ENCODE peak calls at places on chromosomes 3 and 15, in five cellular contexts. One of them, this sample, is unnamed.

GRCh38 chr3:125059488-125060245 is 3.9 kb upstream of the HEG1 start:
- DNase-seq in fibroblast of gingiva: no peak
- DNase-seq in stromal cell of bone marrow: no peak
- DNase-seq in GM03348: no peak
- DNase-seq in activated CD8-positive, alpha-beta memory T cell treated with anti-CD3 and anti-CD28 coated beads for 24 hours: no peak
- DNase-seq in this sample: no peak

GRCh38 chr15:68210821-68211655 is 5.9 kb upstream of the CALML4 start:
- DNase-seq in fibroblast of gingiva: peak
- DNase-seq in stromal cell of bone marrow: no peak
- DNase-seq in GM03348: peak
- DNase-seq in activated CD8-positive, alpha-beta memory T cell treated with anti-CD3 and anti-CD28 coated beads for 24 hours: peak
- DNase-seq in this sample: no peak

GRCh38 chr15:45642203-45642932 is 7.5 kb downstream of the SQOR start:
- DNase-seq in fibroblast of gingiva: peak
- DNase-seq in stromal cell of bone marrow: peak
- DNase-seq in GM03348: peak
- DNase-seq in activated CD8-positive, alpha-beta memory T cell treated with anti-CD3 and anti-CD28 coated beads for 24 hours: peak
- DNase-seq in this sample: no peak

GRCh38 chr3:11944052-11944673 is 60.0 kb upstream of the SYN2 start:
- DNase-seq in fibroblast of gingiva: peak
- DNase-seq in stromal cell of bone marrow: peak
- DNase-seq in GM03348: peak
- DNase-seq in activated CD8-positive, alpha-beta memory T cell treated with anti-CD3 and anti-CD28 coated beads for 24 hours: peak
- DNase-seq in this sample: no peak

GRCh38 chr3:57856675-57857074 is 100.6 kb downstream of the SLMAP start:
- DNase-seq in fibroblast of gingiva: peak
- DNase-seq in stromal cell of bone marrow: no peak
- DNase-seq in GM03348: no peak
- DNase-seq in activated CD8-positive, alpha-beta memory T cell treated with anti-CD3 and anti-CD28 coated beads for 24 hours: no peak
- DNase-seq in this sample: no peak

GRCh38 chr3:30467596-30468238 is 138.7 kb upstream of the TGFBR2 start:
- DNase-seq in fibroblast of gingiva: no peak
- DNase-seq in stromal cell of bone marrow: no peak
- DNase-seq in GM03348: peak
- DNase-seq in activated CD8-positive, alpha-beta memory T cell treated with anti-CD3 and anti-CD28 coated beads for 24 hours: no peak
- DNase-seq in this sample: no peak

GRCh38 chr3:125154800-125155269 is 57.7 kb downstream of the SLC12A8 start:
- DNase-seq in fibroblast of gingiva: no peak
- DNase-seq in stromal cell of bone marrow: no peak
- DNase-seq in GM03348: no peak
- DNase-seq in activated CD8-positive, alpha-beta memory T cell treated with anti-CD3 and anti-CD28 coated beads for 24 hours: peak
- DNase-seq in this sample: no peak

GRCh38 chr15:66292261-66293084 is 895 bp upstream of the DIS3L start:
- DNase-seq in fibroblast of gingiva: no peak
- DNase-seq in stromal cell of bone marrow: no peak
- DNase-seq in GM03348: no peak
- DNase-seq in activated CD8-positive, alpha-beta memory T cell treated with anti-CD3 and anti-CD28 coated beads for 24 hours: no peak
- DNase-seq in this sample: no peak

GRCh38 chr3:135231646-135232625 is 436.9 kb downstream of the EPHB1 start:
- DNase-seq in fibroblast of gingiva: no peak
- DNase-seq in stromal cell of bone marrow: no peak
- DNase-seq in GM03348: no peak
- DNase-seq in activated CD8-positive, alpha-beta memory T cell treated with anti-CD3 and anti-CD28 coated beads for 24 hours: no peak
- DNase-seq in this sample: no peak

GRCh38 chr3:144557515-144557914 is 585.9 kb downstream of the DIPK2A start:
- DNase-seq in fibroblast of gingiva: no peak
- DNase-seq in stromal cell of bone marrow: no peak
- DNase-seq in GM03348: peak
- DNase-seq in activated CD8-positive, alpha-beta memory T cell treated with anti-CD3 and anti-CD28 coated beads for 24 hours: no peak
- DNase-seq in this sample: peak

GRCh38 chr15:70424937-70425411 is 327.3 kb upstream of the TLE3 start:
- DNase-seq in fibroblast of gingiva: no peak
- DNase-seq in stromal cell of bone marrow: no peak
- DNase-seq in GM03348: no peak
- DNase-seq in activated CD8-positive, alpha-beta memory T cell treated with anti-CD3 and anti-CD28 coated beads for 24 hours: no peak
- DNase-seq in this sample: no peak

GRCh38 chr15:85306946-85307686 is 73.3 kb upstream of the AKAP13 start:
- DNase-seq in fibroblast of gingiva: no peak
- DNase-seq in stromal cell of bone marrow: no peak
- DNase-seq in GM03348: no peak
- DNase-seq in activated CD8-positive, alpha-beta memory T cell treated with anti-CD3 and anti-CD28 coated beads for 24 hours: no peak
- DNase-seq in this sample: no peak

GRCh38 chr3:151925419-151925818 is 52.0 kb downstream of the SUCNR1 start:
- DNase-seq in fibroblast of gingiva: no peak
- DNase-seq in stromal cell of bone marrow: no peak
- DNase-seq in GM03348: no peak
- DNase-seq in activated CD8-positive, alpha-beta memory T cell treated with anti-CD3 and anti-CD28 coated beads for 24 hours: no peak
- DNase-seq in this sample: no peak

GRCh38 chr3:112972158-112972557 is 2.7 kb downstream of the CD200R1 start:
- DNase-seq in fibroblast of gingiva: no peak
- DNase-seq in stromal cell of bone marrow: no peak
- DNase-seq in GM03348: no peak
- DNase-seq in activated CD8-positive, alpha-beta memory T cell treated with anti-CD3 and anti-CD28 coated beads for 24 hours: no peak
- DNase-seq in this sample: no peak

GRCh38 chr3:187639912-187640822 is 30.0 kb downstream of the SST start:
- DNase-seq in fibroblast of gingiva: no peak
- DNase-seq in stromal cell of bone marrow: no peak
- DNase-seq in GM03348: no peak
- DNase-seq in activated CD8-positive, alpha-beta memory T cell treated with anti-CD3 and anti-CD28 coated beads for 24 hours: no peak
- DNase-seq in this sample: no peak

GRCh38 chr3:182105875-182106274 is 394.1 kb downstream of the SOX2 start:
- DNase-seq in fibroblast of gingiva: no peak
- DNase-seq in stromal cell of bone marrow: no peak
- DNase-seq in GM03348: no peak
- DNase-seq in activated CD8-positive, alpha-beta memory T cell treated with anti-CD3 and anti-CD28 coated beads for 24 hours: no peak
- DNase-seq in this sample: no peak

GRCh38 chr15:40510201-40510600 is 39.4 kb downstream of the CHST14 start:
- DNase-seq in fibroblast of gingiva: no peak
- DNase-seq in stromal cell of bone marrow: no peak
- DNase-seq in GM03348: no peak
- DNase-seq in activated CD8-positive, alpha-beta memory T cell treated with anti-CD3 and anti-CD28 coated beads for 24 hours: no peak
- DNase-seq in this sample: no peak

GRCh38 chr15:60184579-60184978 is 180.5 kb downstream of the FOXB1 start:
- DNase-seq in fibroblast of gingiva: no peak
- DNase-seq in stromal cell of bone marrow: no peak
- DNase-seq in GM03348: no peak
- DNase-seq in activated CD8-positive, alpha-beta memory T cell treated with anti-CD3 and anti-CD28 coated beads for 24 hours: no peak
- DNase-seq in this sample: no peak

GRCh38 chr3:71271616-71272015 is 311.9 kb downstream of the FOXP1 start:
- DNase-seq in fibroblast of gingiva: no peak
- DNase-seq in stromal cell of bone marrow: no peak
- DNase-seq in GM03348: no peak
- DNase-seq in activated CD8-positive, alpha-beta memory T cell treated with anti-CD3 and anti-CD28 coated beads for 24 hours: no peak
- DNase-seq in this sample: no peak